ENCODE peak calls at places on chromosomes 16 and 17, in eight cellular contexts. X is amniotic epithelial cell; W is AG09309; I is amygdala; R is EL; E is AG10803; D is neural crest cell; J is central memory CD4-positive, alpha-beta T cell. O is an unnamed sample.

GRCh38 chr17:20187049-20187448 is 177.9 kb downstream of the SPECC1 start:
- DNase-seq in R (peak), J (no peak), I (no peak), E (peak), D (no peak), X (peak), W (no peak), O (no peak)

GRCh38 chr17:65163990-65164495 is 26.9 kb downstream of the RGS9 start:
- DNase-seq in J (peak), E (peak), I (no peak), X (peak), R (peak), W (no peak), D (no peak), O (no peak)

GRCh38 chr16:86575754-86576557 is 2.4 kb upstream of the FOXL1 start:
- DNase-seq in R (peak), W (peak), J (peak), I (no peak), X (peak), E (peak), D (peak), O (peak)

GRCh38 chr16:82439678-82440293 is 187.0 kb upstream of the CDH13 start:
- DNase-seq in E (peak), X (no peak), J (no peak), D (peak), W (no peak), R (peak), I (no peak), O (peak)

GRCh38 chr17:45789874-45790273 is 5.8 kb downstream of the CRHR1 start:
- DNase-seq in E (no peak), I (no peak), D (no peak), X (no peak), R (no peak), W (no peak), J (no peak), O (no peak)

GRCh38 chr17:57443781-57444180 is 187.5 kb downstream of the MSI2 start:
- DNase-seq in I (no peak), R (no peak), J (no peak), X (no peak), W (no peak), E (no peak), D (no peak), O (no peak)

GRCh38 chr16:58096249-58096648 is 32.9 kb downstream of the CFAP20 start:
- DNase-seq in W (no peak), E (no peak), J (no peak), I (no peak), D (no peak), R (no peak), X (no peak), O (no peak)

GRCh38 chr16:85879975-85880831 is 18.8 kb upstream of the IRF8 start:
- DNase-seq in W (no peak), R (no peak), D (no peak), E (no peak), X (no peak), I (no peak), J (no peak), O (no peak)

GRCh38 chr17:78497115-78497540 is 80.1 kb downstream of the DNAH17 start:
- DNase-seq in W (peak), J (peak), E (peak), X (peak), D (peak), R (peak), I (no peak), O (peak)

GRCh38 chr16:24537474-24538337 is 1.7 kb upstream of the RBBP6 start:
- DNase-seq in W (no peak), X (no peak), I (no peak), R (no peak), E (no peak), J (peak), D (no peak), O (no peak)

GRCh38 chr16:17658881-17659280 is 188.1 kb upstream of the XYLT1 start:
- DNase-seq in E (peak), J (no peak), X (no peak), D (no peak), R (no peak), W (no peak), I (no peak), O (no peak)

GRCh38 chr17:57874434-57875108 is 24.7 kb upstream of the MRPS23 start:
- DNase-seq in W (peak), E (peak), X (peak), D (peak), R (peak), I (peak), J (no peak), O (peak)

GRCh38 chr17:80133626-80133970 is 13.3 kb downstream of the EIF4A3 start:
- DNase-seq in J (no peak), W (no peak), I (no peak), D (no peak), R (no peak), X (no peak), E (no peak), O (no peak)

GRCh38 chr17:81416612-81417011 is 21.4 kb downstream of the BAHCC1 start:
- DNase-seq in R (no peak), X (no peak), E (no peak), W (no peak), I (no peak), J (no peak), D (no peak), O (no peak)

GRCh38 chr17:58325289-58325726 is 3.3 kb downstream of the TSPOAP1 start:
- DNase-seq in I (no peak), X (no peak), W (no peak), R (no peak), D (no peak), J (no peak), E (no peak), O (no peak)

GRCh38 chr16:24516900-24517669 is 22.3 kb upstream of the RBBP6 start:
- DNase-seq in I (peak), W (peak), D (peak), R (peak), X (peak), E (peak), J (peak), O (peak)

GRCh38 chr17:7129311-7129710 is 14.7 kb upstream of the ASGR2 start:
- DNase-seq in D (no peak), X (no peak), E (no peak), R (no peak), W (no peak), I (no peak), J (no peak), O (no peak)

GRCh38 chr16:53999841-54000240 is 286.7 kb downstream of the IRX3 start:
- DNase-seq in W (peak), I (no peak), R (no peak), J (no peak), E (peak), D (no peak), X (no peak), O (no peak)

GRCh38 chr16:84442416-84443145 is 61.9 kb downstream of the MEAK7 start:
- DNase-seq in W (no peak), D (no peak), E (no peak), R (no peak), I (no peak), J (no peak), X (no peak), O (no peak)

GRCh38 chr17:42431758-42432161 is 8.7 kb upstream of the CAVIN1 start:
- DNase-seq in I (no peak), X (peak), J (no peak), E (peak), W (no peak), R (no peak), D (no peak), O (no peak)

GRCh38 chr16:77657016-77657415 is 65.3 kb upstream of the NUDT7 start:
- DNase-seq in J (no peak), I (no peak), D (no peak), W (peak), E (peak), X (peak), R (no peak), O (no peak)

GRCh38 chr17:73336613-73337400 is 25.0 kb upstream of the CDC42EP4 start:
- DNase-seq in D (no peak), W (no peak), J (no peak), I (no peak), R (no peak), X (no peak), E (no peak), O (no peak)

GRCh38 chr16:681746-682427 is 1.7 kb downstream of the STUB1 start:
- DNase-seq in I (no peak), J (no peak), E (no peak), D (no peak), R (peak), W (no peak), X (peak), O (peak)

GRCh38 chr16:86665319-86665675 is 86.9 kb downstream of the FOXL1 start:
- DNase-seq in X (peak), I (no peak), R (peak), E (peak), J (no peak), D (no peak), W (no peak), O (no peak)

GRCh38 chr17:48613862-48614694 is 1.0 kb downstream of the HOXB8 start:
- DNase-seq in I (no peak), E (no peak), X (peak), D (no peak), R (no peak), J (peak), W (no peak), O (no peak)

GRCh38 chr17:69098635-69099034 is 37.9 kb upstream of the ABCA9 start:
- DNase-seq in X (no peak), W (no peak), E (no peak), D (no peak), I (no peak), R (no peak), J (no peak), O (no peak)